ENCODE peak calls at places on chromosomes 3 and 15, in five cellular contexts. One of them, this sample, is unnamed.

GRCh38 chr15:41334293-41335120 is 1.8 kb downstream of the NUSAP1 start:
- DNase-seq in neural progenitor cell: peak
- DNase-seq in A549: peak
- DNase-seq in fibroblast of lung: no peak
- DNase-seq in body of pancreas: no peak
- DNase-seq in this sample: no peak

GRCh38 chr3:29486087-29486486 is 205.2 kb downstream of the RBMS3 start:
- DNase-seq in neural progenitor cell: no peak
- DNase-seq in fibroblast of lung: peak
- DNase-seq in A549: peak
- DNase-seq in body of pancreas: no peak
- DNase-seq in this sample: no peak

GRCh38 chr15:65939901-65940617 is 70.8 kb downstream of the RAB11A start:
- DNase-seq in neural progenitor cell: no peak
- DNase-seq in fibroblast of lung: peak
- DNase-seq in A549: peak
- DNase-seq in body of pancreas: no peak
- DNase-seq in this sample: no peak

GRCh38 chr3:153090973-153091372 is 71.1 kb upstream of the RAP2B start:
- DNase-seq in fibroblast of lung: no peak
- DNase-seq in neural progenitor cell: peak
- DNase-seq in A549: no peak
- DNase-seq in body of pancreas: no peak
- DNase-seq in this sample: no peak

GRCh38 chr3:10466186-10466585 is 39.2 kb downstream of the ATP2B2 start:
- DNase-seq in neural progenitor cell: no peak
- DNase-seq in fibroblast of lung: no peak
- DNase-seq in A549: no peak
- DNase-seq in body of pancreas: no peak
- DNase-seq in this sample: no peak

GRCh38 chr15:40190591-40190990 is 29.7 kb downstream of the BUB1B start:
- DNase-seq in A549: peak
- DNase-seq in neural progenitor cell: no peak
- DNase-seq in fibroblast of lung: peak
- DNase-seq in body of pancreas: no peak
- DNase-seq in this sample: no peak

GRCh38 chr3:124227150-124227630 is 235.3 kb upstream of the ROPN1 start:
- DNase-seq in body of pancreas: no peak
- DNase-seq in neural progenitor cell: no peak
- DNase-seq in A549: no peak
- DNase-seq in fibroblast of lung: peak
- DNase-seq in this sample: no peak

GRCh38 chr3:153429821-153430220 is 267.8 kb downstream of the RAP2B start:
- DNase-seq in neural progenitor cell: no peak
- DNase-seq in body of pancreas: no peak
- DNase-seq in A549: no peak
- DNase-seq in fibroblast of lung: no peak
- DNase-seq in this sample: no peak

GRCh38 chr3:46406786-46407611 is at the start of the genes CCR5AS and CCRL2:
- DNase-seq in body of pancreas: peak
- DNase-seq in neural progenitor cell: no peak
- DNase-seq in fibroblast of lung: peak
- DNase-seq in A549: no peak
- DNase-seq in this sample: peak

GRCh38 chr15:78915341-78916087 is 29.3 kb downstream of the CTSH start:
- DNase-seq in A549: no peak
- DNase-seq in neural progenitor cell: no peak
- DNase-seq in body of pancreas: peak
- DNase-seq in fibroblast of lung: peak
- DNase-seq in this sample: no peak

GRCh38 chr15:42373936-42374335 is 14.6 kb downstream of the CAPN3 start:
- DNase-seq in A549: no peak
- DNase-seq in neural progenitor cell: no peak
- DNase-seq in fibroblast of lung: no peak
- DNase-seq in body of pancreas: no peak
- DNase-seq in this sample: no peak

GRCh38 chr3:187210555-187211327 is 13.5 kb downstream of the RTP1 start:
- DNase-seq in neural progenitor cell: peak
- DNase-seq in fibroblast of lung: peak
- DNase-seq in body of pancreas: no peak
- DNase-seq in A549: no peak
- DNase-seq in this sample: no peak

GRCh38 chr15:65376767-65377104 is 1.1 kb downstream of the IGDCC3 start:
- DNase-seq in fibroblast of lung: no peak
- DNase-seq in A549: no peak
- DNase-seq in neural progenitor cell: no peak
- DNase-seq in body of pancreas: no peak
- DNase-seq in this sample: peak

GRCh38 chr3:4982773-4983738 is 3.8 kb downstream of the BHLHE40 start:
- DNase-seq in A549: peak
- DNase-seq in fibroblast of lung: peak
- DNase-seq in body of pancreas: no peak
- DNase-seq in neural progenitor cell: no peak
- DNase-seq in this sample: no peak

GRCh38 chr15:37076543-37076942 is 23.8 kb downstream of the MEIS2 start:
- DNase-seq in fibroblast of lung: peak
- DNase-seq in A549: no peak
- DNase-seq in neural progenitor cell: no peak
- DNase-seq in body of pancreas: no peak
- DNase-seq in this sample: no peak

GRCh38 chr3:193869221-193870201 is 266.4 kb upstream of the HES1 start:
- DNase-seq in body of pancreas: no peak
- DNase-seq in A549: peak
- DNase-seq in fibroblast of lung: peak
- DNase-seq in neural progenitor cell: peak
- DNase-seq in this sample: peak

GRCh38 chr3:194690501-194691372 is 5.1 kb downstream of the FAM43A start:
- DNase-seq in A549: no peak
- DNase-seq in fibroblast of lung: peak
- DNase-seq in neural progenitor cell: no peak
- DNase-seq in body of pancreas: no peak
- DNase-seq in this sample: no peak

GRCh38 chr3:128009952-128010846 is 42.0 kb upstream of the SEC61A1 start:
- DNase-seq in A549: peak
- DNase-seq in neural progenitor cell: no peak
- DNase-seq in body of pancreas: no peak
- DNase-seq in fibroblast of lung: peak
- DNase-seq in this sample: no peak

GRCh38 chr3:59774613-59775012 is 724.8 kb upstream of the CFAP20DC start:
- DNase-seq in neural progenitor cell: no peak
- DNase-seq in body of pancreas: no peak
- DNase-seq in fibroblast of lung: peak
- DNase-seq in A549: no peak
- DNase-seq in this sample: no peak

DNA sequence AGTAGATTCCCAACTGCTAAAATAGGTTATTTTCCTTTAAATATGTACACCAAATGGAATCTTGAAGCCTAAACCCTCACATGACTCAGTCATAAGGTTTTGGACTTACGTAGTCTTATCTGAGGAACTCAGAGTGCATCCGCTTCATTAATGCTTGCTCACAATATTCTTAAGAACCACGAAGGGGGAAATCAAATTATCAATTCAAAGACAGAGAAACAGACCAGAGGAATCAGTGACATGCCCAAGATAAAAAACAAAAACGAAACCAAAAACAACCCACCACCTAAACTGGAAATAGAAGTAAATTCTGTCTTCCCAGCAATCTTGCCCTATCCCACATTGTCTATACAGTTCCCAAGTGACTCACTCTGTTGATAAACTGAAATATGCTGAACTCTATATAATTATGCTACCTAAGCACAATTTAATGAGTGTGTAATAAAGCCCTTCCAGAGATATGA is 135.4 kb upstream of the CBLB start:
- DNase-seq in body of pancreas: no peak
- DNase-seq in fibroblast of lung: peak
- DNase-seq in neural progenitor cell: no peak
- DNase-seq in A549: peak
- DNase-seq in this sample: peak
- H3K27ac ChIP-seq in body of pancreas: no peak
- H3K27ac ChIP-seq in fibroblast of lung: peak
- H3K27ac ChIP-seq in neural progenitor cell: no peak
- H3K27ac ChIP-seq in A549: peak
- H3K27ac ChIP-seq in this sample: peak

GRCh38 chr3:112373924-112374323 is 41.0 kb downstream of the CD200 start:
- DNase-seq in fibroblast of lung: no peak
- DNase-seq in body of pancreas: no peak
- DNase-seq in A549: no peak
- DNase-seq in neural progenitor cell: no peak
- DNase-seq in this sample: no peak

GRCh38 chr3:112374334-112374734 is 41.4 kb downstream of the CD200 start:
- DNase-seq in neural progenitor cell: no peak
- DNase-seq in fibroblast of lung: peak
- DNase-seq in body of pancreas: no peak
- DNase-seq in A549: no peak
- DNase-seq in this sample: no peak

GRCh38 chr3:112373476-112373875 is 40.5 kb downstream of the CD200 start:
- DNase-seq in A549: no peak
- DNase-seq in neural progenitor cell: no peak
- DNase-seq in body of pancreas: no peak
- DNase-seq in fibroblast of lung: no peak
- DNase-seq in this sample: no peak

GRCh38 chr3:112375117-112375516 is 42.2 kb downstream of the CD200 start:
- DNase-seq in fibroblast of lung: no peak
- DNase-seq in A549: no peak
- DNase-seq in neural progenitor cell: no peak
- DNase-seq in body of pancreas: no peak
- DNase-seq in this sample: no peak

DNA sequence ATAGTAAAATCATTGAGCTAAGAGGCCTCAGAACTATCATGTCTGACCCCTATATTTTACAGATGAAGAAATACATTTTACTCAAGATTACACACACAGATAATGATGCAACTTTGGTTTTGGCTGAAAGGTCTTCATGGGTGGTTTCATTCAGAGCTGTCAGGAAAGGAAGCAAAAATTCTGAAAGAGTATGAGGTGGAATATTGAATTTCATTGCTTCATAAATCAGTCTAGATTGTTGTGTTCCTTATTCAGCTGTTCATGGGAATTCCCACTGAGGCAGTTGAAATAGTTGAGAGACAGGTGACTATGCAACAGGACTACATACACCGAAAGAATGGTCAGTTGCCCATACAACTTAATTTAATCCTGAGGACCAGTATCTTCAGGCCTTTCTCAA is 39.4 kb downstream of the CD200 start:
- DNase-seq in fibroblast of lung: no peak
- DNase-seq in body of pancreas: no peak
- DNase-seq in A549: no peak
- DNase-seq in neural progenitor cell: no peak
- DNase-seq in this sample: no peak
- H3K27ac ChIP-seq in fibroblast of lung: no peak
- H3K27ac ChIP-seq in body of pancreas: no peak
- H3K27ac ChIP-seq in A549: no peak
- H3K27ac ChIP-seq in neural progenitor cell: no peak
- H3K27ac ChIP-seq in this sample: no peak

GRCh38 chr15:101522091-101522490 is 32.6 kb upstream of the PCSK6 start:
- DNase-seq in neural progenitor cell: no peak
- DNase-seq in body of pancreas: no peak
- DNase-seq in A549: no peak
- DNase-seq in fibroblast of lung: no peak
- DNase-seq in this sample: no peak
- H3K27ac ChIP-seq in neural progenitor cell: no peak
- H3K27ac ChIP-seq in body of pancreas: no peak
- H3K27ac ChIP-seq in A549: no peak
- H3K27ac ChIP-seq in fibroblast of lung: no peak
- H3K27ac ChIP-seq in this sample: no peak

GRCh38 chr15:32998979-32999677 is 195.4 kb downstream of the FMN1 start:
- DNase-seq in A549: no peak
- DNase-seq in fibroblast of lung: no peak
- DNase-seq in neural progenitor cell: no peak
- DNase-seq in body of pancreas: no peak
- DNase-seq in this sample: no peak
- H3K27ac ChIP-seq in A549: no peak
- H3K27ac ChIP-seq in fibroblast of lung: no peak
- H3K27ac ChIP-seq in neural progenitor cell: no peak
- H3K27ac ChIP-seq in body of pancreas: no peak
- H3K27ac ChIP-seq in this sample: no peak

GRCh38 chr3:32292085-32292796 is 53.8 kb downstream of the CMTM8 start:
- DNase-seq in body of pancreas: no peak
- DNase-seq in fibroblast of lung: no peak
- DNase-seq in A549: no peak
- DNase-seq in neural progenitor cell: no peak
- DNase-seq in this sample: peak

GRCh38 chr3:32293908-32294307 is 55.4 kb downstream of the CMTM8 start:
- DNase-seq in fibroblast of lung: no peak
- DNase-seq in body of pancreas: no peak
- DNase-seq in neural progenitor cell: no peak
- DNase-seq in A549: no peak
- DNase-seq in this sample: no peak

GRCh38 chr3:32296251-32297204 is 58.0 kb downstream of the CMTM8 start:
- DNase-seq in body of pancreas: peak
- DNase-seq in A549: peak
- DNase-seq in neural progenitor cell: peak
- DNase-seq in fibroblast of lung: peak
- DNase-seq in this sample: peak

GRCh38 chr3:32301426-32301825 is 62.9 kb downstream of the CMTM8 start:
- DNase-seq in A549: no peak
- DNase-seq in body of pancreas: no peak
- DNase-seq in fibroblast of lung: no peak
- DNase-seq in neural progenitor cell: no peak
- DNase-seq in this sample: no peak

GRCh38 chr3:32297366-32297765 is 58.9 kb downstream of the CMTM8 start:
- DNase-seq in fibroblast of lung: no peak
- DNase-seq in A549: no peak
- DNase-seq in body of pancreas: no peak
- DNase-seq in neural progenitor cell: no peak
- DNase-seq in this sample: no peak
- H3K27ac ChIP-seq in fibroblast of lung: no peak
- H3K27ac ChIP-seq in A549: no peak
- H3K27ac ChIP-seq in body of pancreas: no peak
- H3K27ac ChIP-seq in neural progenitor cell: no peak
- H3K27ac ChIP-seq in this sample: no peak

DNA sequence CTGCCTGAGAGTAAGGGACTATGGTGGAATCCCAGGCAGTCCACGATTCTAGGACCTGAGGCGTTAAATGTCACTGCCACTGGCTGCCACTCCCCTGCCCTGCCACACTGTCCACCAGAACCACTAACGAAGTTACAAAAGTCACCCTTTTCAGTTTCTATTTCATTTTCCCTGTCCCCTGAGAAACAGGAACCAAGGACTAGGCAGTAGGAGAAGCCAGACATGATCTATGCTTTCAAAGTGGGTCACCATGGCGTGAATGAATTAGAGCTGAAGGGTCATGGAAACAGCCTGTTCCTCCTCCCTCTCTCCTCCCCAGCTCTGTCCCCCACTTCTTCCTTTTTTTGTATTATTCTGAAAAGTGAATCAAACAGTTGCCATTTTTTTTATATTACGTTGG is 9.1 kb upstream of the ADPRH start:
- DNase-seq in A549: no peak
- DNase-seq in fibroblast of lung: no peak
- DNase-seq in body of pancreas: no peak
- DNase-seq in neural progenitor cell: no peak
- DNase-seq in this sample: no peak
- H3K27ac ChIP-seq in A549: no peak
- H3K27ac ChIP-seq in fibroblast of lung: no peak
- H3K27ac ChIP-seq in body of pancreas: no peak
- H3K27ac ChIP-seq in neural progenitor cell: no peak
- H3K27ac ChIP-seq in this sample: no peak